ENCODE peak calls at places on chromosomes 12 and 14, in seven cellular contexts. J, Y, K, I, P, U and A are unnamed samples. For H3K4me1, the result is how much of the 10 kb centered on the place peaks cover.

GRCh38 chr12:55726911-55727310 is 1.9 kb downstream of the CD63 start:
- DNase-seq in P (no peak), U (no peak), K (no peak), Y (peak), I (no peak), J (no peak), A (no peak)

GRCh38 chr14:86072134-86072894 is 542.4 kb downstream of the FLRT2 start:
- DNase-seq in J (no peak), K (no peak), P (no peak), Y (no peak), U (no peak), I (no peak), A (no peak)

GRCh38 chr12:51434305-51434704 is 9.7 kb downstream of the SLC4A8 start:
- DNase-seq in U (no peak), P (no peak), K (no peak), I (no peak), J (no peak), Y (no peak), A (no peak)

GRCh38 chr12:39923364-39923763 is 182.5 kb downstream of the SLC2A13 start:
- DNase-seq in Y (no peak), J (no peak), K (no peak), I (no peak), U (no peak), P (no peak), A (no peak)

GRCh38 chr12:6821674-6822433 is at the start of gene GPR162:
- DNase-seq in P (peak), J (peak), Y (peak), U (peak), I (peak), K (no peak), A (no peak)

GRCh38 chr12:122081108-122081696 is 2.6 kb downstream of the MLXIP start:
- DNase-seq in I (no peak), K (peak), J (peak), P (no peak), Y (peak), U (no peak), A (no peak)

GRCh38 chr14:92135269-92135668 is 13.5 kb downstream of the CPSF2 start:
- DNase-seq in U (no peak), K (peak), P (no peak), I (peak), Y (no peak), J (no peak), A (no peak)

GRCh38 chr14:100802766-100803693 is 22.9 kb upstream of the MEG3 start:
- DNase-seq in Y (no peak), J (no peak), U (no peak), I (no peak), K (no peak), P (no peak), A (no peak)

GRCh38 chr12:57813971-57814771 is 4.4 kb downstream of the AVIL start:
- DNase-seq in I (no peak), K (no peak), P (no peak), J (no peak), Y (no peak), U (no peak), A (no peak)
- H3K4me1 ChIP-seq in I (under half), K (under half), P (under half), J (under half), Y (under half), U (under half), A (under half)

DNA sequence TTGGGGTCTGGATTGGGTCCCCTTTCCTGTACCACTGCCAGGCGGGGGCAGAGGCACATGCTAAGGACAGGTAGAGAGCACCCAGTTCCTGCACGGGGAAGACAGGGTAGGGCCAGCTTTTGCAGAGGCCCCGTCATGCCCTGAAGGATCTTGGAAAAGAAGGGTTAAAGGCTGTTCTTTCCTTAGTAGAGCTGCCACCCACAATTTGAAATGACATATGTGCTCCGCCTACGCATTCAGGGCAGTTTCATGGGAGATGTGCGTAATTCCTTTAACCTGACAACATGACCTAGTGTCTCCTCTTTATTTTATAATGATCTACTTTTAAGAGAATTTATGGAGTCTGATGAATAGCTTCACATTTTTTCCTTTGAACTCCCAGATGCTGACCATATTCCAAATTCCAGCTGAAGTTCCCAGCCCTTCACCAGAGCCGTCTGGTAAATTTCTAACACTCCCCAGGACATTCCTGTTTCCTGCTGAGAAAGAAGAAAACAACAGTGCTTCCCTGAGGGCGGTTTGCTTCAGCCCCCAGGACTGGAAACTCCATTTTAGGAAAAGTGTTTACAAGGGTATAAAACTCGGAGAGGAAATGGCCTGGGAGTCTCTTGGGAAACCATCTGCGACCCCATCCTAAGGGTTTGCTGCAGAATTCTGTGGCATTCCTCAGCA is 58.9 kb upstream of the PLEKHG3 start:
- DNase-seq in J (no peak), K (peak), I (peak), Y (no peak), P (peak), U (no peak), A (no peak)
- H3K4me3 ChIP-seq in J (no peak), K (no peak), I (no peak), Y (no peak), P (no peak), U (no peak), A (no peak)

GRCh38 chr12:49511410-49511809 is 27.4 kb upstream of the KCNH3 start:
- DNase-seq in Y (no peak), J (no peak), K (peak), P (no peak), I (no peak), U (no peak), A (no peak)
- H3K4me1 ChIP-seq in Y (under half), J (under half), K (under half), P (under half), I (under half), U (under half), A (under half)

GRCh38 chr12:49088190-49088931 is 6.2 kb downstream of the DHH start:
- DNase-seq in J (peak), Y (peak), P (peak), K (peak), I (peak), U (peak), A (peak)

GRCh38 chr12:49088932-49089330 is 5.7 kb downstream of the DHH start:
- DNase-seq in Y (no peak), P (no peak), I (no peak), J (no peak), K (no peak), U (no peak), A (no peak)

GRCh38 chr12:49091836-49092085 is 2.8 kb downstream of the DHH start:
- DNase-seq in P (no peak), Y (no peak), I (no peak), U (no peak), J (no peak), K (no peak), A (no peak)

GRCh38 chr12:49091056-49091835 is 3.4 kb downstream of the DHH start:
- DNase-seq in J (no peak), P (no peak), Y (no peak), I (no peak), K (no peak), U (no peak), A (no peak)

DNA sequence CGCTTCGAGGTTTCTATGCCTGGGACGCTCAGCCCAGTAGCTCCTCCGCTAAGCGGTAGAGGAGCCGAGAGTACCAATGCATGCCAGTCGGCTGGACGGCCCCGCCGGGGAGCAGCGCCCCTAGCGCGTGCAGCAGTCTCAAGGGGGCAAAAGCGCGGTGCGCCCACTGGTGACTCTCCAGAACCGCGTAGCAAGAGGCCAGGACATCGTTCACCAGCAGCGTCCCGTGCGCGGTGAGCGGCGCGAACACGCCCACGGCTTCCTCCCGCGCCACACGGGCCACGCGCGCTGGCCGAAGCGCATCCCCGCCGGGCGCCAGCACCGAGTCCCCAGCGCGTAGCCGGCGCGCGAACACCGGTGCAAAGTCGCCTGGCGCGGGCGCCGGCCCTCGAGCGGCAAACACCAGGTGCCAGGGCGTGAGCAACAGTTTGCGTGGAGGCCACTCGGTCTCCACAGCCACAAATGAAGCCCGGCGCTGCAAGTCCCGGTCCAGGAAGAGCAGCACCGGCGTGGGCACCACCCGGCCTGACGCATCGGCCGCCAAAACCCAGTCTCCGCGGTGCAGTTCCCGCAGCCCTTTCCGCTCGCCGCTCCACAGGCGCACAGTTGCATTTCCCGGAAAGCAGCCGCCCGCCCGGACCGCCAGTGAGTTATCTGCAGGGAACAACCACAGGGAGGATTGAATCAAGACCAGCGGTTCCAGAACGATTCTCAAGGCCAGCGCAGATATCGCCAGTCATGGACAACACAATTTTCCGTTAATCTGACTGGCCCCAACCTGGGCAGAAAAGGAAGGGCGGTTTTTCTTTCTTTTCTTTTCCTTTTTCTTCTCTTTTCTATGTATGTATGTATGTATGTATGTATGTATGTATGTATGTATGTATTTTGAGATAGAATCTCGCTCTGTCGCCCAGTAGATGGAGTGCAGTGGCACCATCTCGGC is 4.5 kb downstream of the DHH start:
- DNase-seq in Y (no peak), K (peak), U (no peak), J (peak), P (no peak), I (peak), A (peak)
- H3K4me3 ChIP-seq in Y (peak), K (no peak), U (peak), J (peak), P (peak), I (peak), A (peak)

DNA sequence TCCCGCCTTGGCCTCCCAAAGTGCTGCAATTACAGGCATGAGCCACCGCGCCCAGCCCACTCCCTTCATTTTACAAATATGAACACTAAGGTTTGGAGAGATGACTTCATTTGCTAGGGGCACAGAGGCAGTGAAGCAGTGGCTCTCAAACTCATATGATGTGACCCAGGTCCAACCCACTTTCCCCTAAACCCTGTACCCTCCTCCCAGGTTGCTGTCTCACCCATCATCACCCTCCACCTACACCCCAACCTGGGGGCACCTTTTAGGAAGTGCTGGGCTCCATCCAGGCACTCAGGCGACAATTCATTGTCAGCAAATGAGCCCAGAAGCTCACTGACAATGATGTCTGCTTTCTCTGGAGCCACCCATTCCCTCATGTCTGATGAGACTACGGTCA is 4.8 kb upstream of the RBM23 start:
- DNase-seq in P (no peak), I (no peak), U (no peak), K (no peak), Y (no peak), J (no peak), A (no peak)
- H3K4me1 ChIP-seq in P (under half), I (under half), U (under half), K (under half), Y (under half), J (under half), A (under half)

GRCh38 chr12:31658743-31659086 is 773 bp upstream of the ETFBKMT start:
- DNase-seq in I (no peak), Y (no peak), J (no peak), P (no peak), K (no peak), U (no peak), A (no peak)
- H3K4me3 ChIP-seq in I (peak), Y (peak), J (peak), P (peak), K (peak), U (peak), A (peak)

GRCh38 chr14:90936757-90937440 is 120.7 kb upstream of the TTC7B start:
- DNase-seq in U (no peak), I (no peak), Y (no peak), P (no peak), K (no peak), J (no peak), A (no peak)

GRCh38 chr14:90941705-90942104 is 118.7 kb downstream of the RPS6KA5 start:
- DNase-seq in Y (no peak), P (no peak), I (no peak), U (no peak), K (no peak), J (no peak), A (no peak)

GRCh38 chr14:90940318-90940962 is 120.0 kb downstream of the RPS6KA5 start:
- DNase-seq in J (no peak), I (no peak), K (no peak), P (no peak), Y (no peak), U (no peak), A (no peak)

GRCh38 chr14:90942511-90942910 is 117.9 kb downstream of the RPS6KA5 start:
- DNase-seq in K (no peak), Y (no peak), J (no peak), U (no peak), P (no peak), I (no peak), A (no peak)

DNA sequence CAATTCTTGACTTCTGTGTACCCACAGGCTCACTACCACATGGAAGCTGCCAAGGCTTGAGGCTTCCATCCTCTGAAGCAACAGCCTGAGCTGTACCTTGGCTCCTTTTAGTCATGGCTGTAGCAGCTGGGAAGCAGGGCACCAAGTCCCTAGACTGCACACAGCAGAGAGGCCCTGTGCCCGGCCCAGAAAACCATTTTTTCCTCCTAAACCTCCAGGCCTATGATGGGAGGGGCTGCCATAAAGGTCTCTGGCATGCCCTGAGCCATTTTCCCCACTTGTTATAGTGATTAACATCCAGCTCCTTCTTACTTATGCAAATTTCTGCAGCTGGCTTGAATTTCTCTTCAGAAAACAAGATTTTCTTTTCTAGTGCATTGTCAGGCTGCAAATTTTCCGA is 121.8 kb downstream of the RPS6KA5 start:
- DNase-seq in U (no peak), K (no peak), Y (no peak), J (no peak), I (no peak), P (no peak), A (no peak)
- H3K4me1 ChIP-seq in U (under half), K (under half), Y (under half), J (under half), I (under half), P (under half), A (under half)

GRCh38 chr12:2054091-2055018 is 1.6 kb downstream of the CACNA1C start:
- DNase-seq in I (peak), U (no peak), K (no peak), P (no peak), Y (no peak), J (peak), A (no peak)
- H3K4me3 ChIP-seq in I (peak), U (peak), K (no peak), P (peak), Y (peak), J (peak), A (peak)

GRCh38 chr12:75480469-75480949 is at the start of gene GLIPR1:
- DNase-seq in Y (peak), J (peak), P (no peak), U (peak), K (peak), I (peak), A (peak)

GRCh38 chr12:75476076-75476475 is 4.5 kb upstream of the GLIPR1 start:
- DNase-seq in I (no peak), K (no peak), J (no peak), Y (no peak), U (no peak), P (no peak), A (no peak)

GRCh38 chr12:75477137-75477536 is 3.4 kb upstream of the GLIPR1 start:
- DNase-seq in Y (no peak), U (no peak), J (no peak), K (no peak), I (no peak), P (no peak), A (no peak)

GRCh38 chr12:75479963-75480461 is 543 bp upstream of the GLIPR1 start:
- DNase-seq in I (no peak), P (no peak), J (no peak), U (no peak), K (peak), Y (no peak), A (no peak)

DNA sequence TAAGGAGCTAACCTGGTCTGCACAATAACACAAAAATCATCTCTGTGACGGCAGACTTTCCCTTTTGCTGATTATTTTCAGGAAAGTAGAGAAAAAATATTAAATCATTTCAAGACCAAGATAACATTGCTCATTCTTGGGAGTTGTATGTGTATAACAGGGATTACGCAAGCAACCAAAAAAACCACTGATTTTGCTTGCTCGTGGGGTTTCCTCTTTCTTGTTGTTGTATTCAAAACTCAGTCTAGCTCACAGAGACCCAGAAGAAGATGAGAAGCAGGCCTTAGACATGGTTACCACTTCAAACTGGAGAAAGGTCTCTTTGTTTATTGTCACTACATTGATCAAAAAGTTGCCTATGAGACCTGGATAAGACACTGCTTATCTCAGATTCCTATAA is 2.2 kb upstream of the GLIPR1 start:
- DNase-seq in U (no peak), K (peak), Y (no peak), J (no peak), I (no peak), P (no peak), A (no peak)
- H3K4me1 ChIP-seq in U (under half), K (under half), Y (under half), J (under half), I (under half), P (under half), A (under half)

GRCh38 chr14:69916396-69916795 is 37.2 kb downstream of the SMOC1 start:
- DNase-seq in Y (no peak), K (no peak), I (no peak), J (no peak), U (no peak), P (no peak), A (no peak)
- H3K4me3 ChIP-seq in Y (no peak), K (no peak), I (no peak), J (no peak), U (no peak), P (no peak), A (no peak)